ENCODE peak calls at places on chromosomes 6 and 20, in five cellular contexts. Z is M059J; L is activated naive CD4-positive, alpha-beta T cell; I is ascending aorta; Y is activated CD4-positive, alpha-beta T cell treated with anti-CD3 and anti-CD28 coated beads, Interleukin-2, amount 50 U/mL, for 24 hours. V is an unnamed sample.

GRCh38 chr6:33317418-33317667 is 201 bp downstream of the ZBTB22 start:
- DNase-seq in Z (no peak), Y (no peak), L (no peak), I (no peak), V (no peak)

GRCh38 chr6:56714982-56715456 is 72.3 kb upstream of the DST start:
- DNase-seq in Z (peak; percentile 100), Y (no peak), L (no peak), I (no peak), V (no peak)

GRCh38 chr6:29760328-29760727 is 37.1 kb downstream of the HLA-F start:
- DNase-seq in I (no peak), Z (no peak), L (no peak), Y (no peak), V (no peak)

GRCh38 chr20:4040283-4041179 is 25.2 kb upstream of the RNF24 start:
- DNase-seq in I (no peak), Z (peak; percentile 78), L (no peak), Y (no peak), V (no peak)

GRCh38 chr6:21590345-21590744 is 3.2 kb upstream of the SOX4 start:
- DNase-seq in Z (no peak), Y (no peak), I (no peak), L (no peak), V (no peak)

GRCh38 chr6:36955671-36956070 is 1.1 kb downstream of the PI16 start:
- DNase-seq in Y (no peak), L (no peak), I (no peak), Z (no peak), V (no peak)

GRCh38 chr6:27517928-27518787 is 45.3 kb upstream of the ZNF184 start:
- DNase-seq in L (no peak), I (no peak), Y (no peak), Z (peak; percentile 34), V (no peak)

GRCh38 chr6:51349866-51350265 is 531.2 kb downstream of the TFAP2B start:
- DNase-seq in Y (no peak), Z (no peak), L (no peak), I (no peak), V (no peak)

GRCh38 chr6:78487401-78487800 is 379.9 kb upstream of the IRAK1BP1 start:
- DNase-seq in Z (no peak), Y (no peak), I (no peak), L (no peak), V (no peak)

GRCh38 chr6:89122625-89123024 is 4.8 kb upstream of the SRSF12 start:
- DNase-seq in L (no peak), Z (peak; percentile 37), Y (no peak), I (no peak), V (no peak)

GRCh38 chr6:135675862-135676261 is 175.6 kb upstream of the PDE7B start:
- DNase-seq in Z (peak; percentile 75), I (no peak), L (no peak), Y (peak; percentile 44), V (no peak)